ENCODE peak calls at places on chromosomes 11 and 22, in seven cellular contexts. Z, F, J, P, U, W and K are unnamed samples.

GRCh38 chr11:77101043-77101537 is 1.6 kb upstream of the OMP start:
- DNase-seq in Z (peak), F (no peak), J (no peak), P (no peak), U (no peak), W (no peak), K (no peak)

GRCh38 chr11:3939651-3940190 is 84.3 kb downstream of the STIM1 start:
- DNase-seq in Z (no peak), F (no peak), J (no peak), P (no peak), U (no peak), W (no peak), K (no peak)

GRCh38 chr11:43951231-43951630 is 8.8 kb downstream of the C11orf96 start:
- DNase-seq in Z (no peak), F (no peak), J (no peak), P (no peak), U (no peak), W (no peak), K (no peak)

GRCh38 chr11:106986261-106986660 is 32.0 kb downstream of the GUCY1A2 start:
- DNase-seq in Z (no peak), F (no peak), J (no peak), P (peak), U (no peak), W (no peak), K (no peak)

GRCh38 chr11:87878373-87878779 is 296.9 kb downstream of the RAB38 start:
- DNase-seq in Z (peak), F (peak), J (peak), P (no peak), U (no peak), W (no peak), K (peak)

GRCh38 chr22:19174106-19175025 is 4.2 kb downstream of the SLC25A1 start:
- DNase-seq in Z (no peak), F (peak), J (no peak), P (no peak), U (no peak), W (no peak), K (peak)

GRCh38 chr22:49425356-49425755 is 402.3 kb downstream of the BRD1 start:
- DNase-seq in Z (no peak), F (no peak), J (no peak), P (no peak), U (no peak), W (no peak), K (no peak)

GRCh38 chr22:24583221-24583971 is 9.5 kb downstream of the LRRC75B start:
- DNase-seq in Z (no peak), F (no peak), J (no peak), P (no peak), U (no peak), W (peak), K (peak)

GRCh38 chr11:102279641-102280170 is 37.6 kb upstream of the BIRC3 start:
- DNase-seq in Z (peak), F (no peak), J (peak), P (peak), U (peak), W (no peak), K (no peak)

GRCh38 chr11:17639091-17639490 is 80.3 kb upstream of the MYOD1 start:
- DNase-seq in Z (no peak), F (no peak), J (no peak), P (no peak), U (no peak), W (no peak), K (no peak)

GRCh38 chr22:24200616-24201212 is 19.4 kb downstream of the SUSD2 start:
- DNase-seq in Z (peak), F (no peak), J (no peak), P (no peak), U (no peak), W (no peak), K (no peak)

GRCh38 chr11:111530091-111530490 is 10.4 kb upstream of the LAYN start:
- DNase-seq in Z (no peak), F (no peak), J (no peak), P (no peak), U (no peak), W (no peak), K (no peak)

GRCh38 chr11:44229003-44229570 is 80.9 kb downstream of the ALX4 start:
- DNase-seq in Z (no peak), F (no peak), J (no peak), P (no peak), U (peak), W (no peak), K (no peak)

GRCh38 chr11:117676501-117676900 is 120.5 kb downstream of the DSCAML1 start:
- DNase-seq in Z (no peak), F (no peak), J (no peak), P (no peak), U (no peak), W (no peak), K (no peak)

GRCh38 chr11:67349927-67350465 is 3.4 kb downstream of the POLD4 start:
- DNase-seq in Z (no peak), F (no peak), J (no peak), P (no peak), U (no peak), W (no peak), K (no peak)

GRCh38 chr11:88318017-88318416 is 19.5 kb downstream of the CTSC start:
- DNase-seq in Z (no peak), F (no peak), J (no peak), P (no peak), U (no peak), W (no peak), K (no peak)

GRCh38 chr11:27625347-27625912 is 74.8 kb downstream of the BDNF start:
- DNase-seq in Z (no peak), F (no peak), J (no peak), P (no peak), U (no peak), W (no peak), K (no peak)

GRCh38 chr11:131909426-131910200 is 539.2 kb downstream of the NTM start:
- DNase-seq in Z (no peak), F (no peak), J (no peak), P (no peak), U (no peak), W (no peak), K (no peak)

GRCh38 chr11:128565881-128566280 is 21.5 kb downstream of the ETS1 start:
- DNase-seq in Z (no peak), F (no peak), J (no peak), P (no peak), U (no peak), W (no peak), K (peak)

GRCh38 chr11:10784229-10785145 is 24.2 kb downstream of the EIF4G2 start:
- DNase-seq in Z (no peak), F (no peak), J (no peak), P (no peak), U (no peak), W (no peak), K (no peak)

GRCh38 chr11:65170058-65170534 is at the start of gene SPDYC:
- DNase-seq in Z (no peak), F (no peak), J (no peak), P (no peak), U (no peak), W (no peak), K (no peak)

GRCh38 chr11:75223954-75224643 is 16.5 kb upstream of the TPBGL start:
- DNase-seq in Z (peak), F (no peak), J (no peak), P (no peak), U (no peak), W (no peak), K (no peak)

GRCh38 chr11:10528121-10528520 is 12.9 kb downstream of the RNF141 start:
- DNase-seq in Z (no peak), F (no peak), J (no peak), P (no peak), U (no peak), W (no peak), K (no peak)

GRCh38 chr11:67060111-67060522 is 3.5 kb downstream of the RHOD start:
- DNase-seq in Z (peak), F (peak), J (no peak), P (no peak), U (no peak), W (no peak), K (no peak)

GRCh38 chr11:2825886-2826678 is 59.5 kb downstream of the CDKN1C start:
- DNase-seq in Z (no peak), F (no peak), J (peak), P (peak), U (peak), W (peak), K (peak)

GRCh38 chr11:108221981-108222685 is at the start of gene NPAT:
- DNase-seq in Z (no peak), F (no peak), J (no peak), P (no peak), U (no peak), W (no peak), K (no peak)

GRCh38 chr22:35921777-35922176 is 106.8 kb downstream of the RBFOX2 start:
- DNase-seq in Z (peak), F (no peak), J (peak), P (peak), U (peak), W (peak), K (peak)

GRCh38 chr11:20671856-20672546 is 2.6 kb downstream of the NELL1 start:
- DNase-seq in Z (peak), F (no peak), J (no peak), P (no peak), U (no peak), W (no peak), K (no peak)

GRCh38 chr11:84163115-84163514 is 876.9 kb upstream of the CCDC90B start:
- DNase-seq in Z (no peak), F (no peak), J (no peak), P (no peak), U (no peak), W (no peak), K (no peak)

GRCh38 chr11:19642759-19643158 is 69.9 kb upstream of the NAV2 start:
- DNase-seq in Z (no peak), F (no peak), J (no peak), P (no peak), U (no peak), W (no peak), K (no peak)

GRCh38 chr22:19902245-19902699 is 39.3 kb upstream of the COMT start:
- DNase-seq in Z (no peak), F (no peak), J (no peak), P (no peak), U (no peak), W (no peak), K (no peak)

GRCh38 chr22:21106000-21106399 is 60.3 kb downstream of the LRRC74B start:
- DNase-seq in Z (no peak), F (no peak), J (no peak), P (no peak), U (no peak), W (no peak), K (no peak)

GRCh38 chr11:124717421-124717785 is 22.3 kb upstream of the NRGN start:
- DNase-seq in Z (no peak), F (no peak), J (no peak), P (no peak), U (no peak), W (no peak), K (no peak)

DNA sequence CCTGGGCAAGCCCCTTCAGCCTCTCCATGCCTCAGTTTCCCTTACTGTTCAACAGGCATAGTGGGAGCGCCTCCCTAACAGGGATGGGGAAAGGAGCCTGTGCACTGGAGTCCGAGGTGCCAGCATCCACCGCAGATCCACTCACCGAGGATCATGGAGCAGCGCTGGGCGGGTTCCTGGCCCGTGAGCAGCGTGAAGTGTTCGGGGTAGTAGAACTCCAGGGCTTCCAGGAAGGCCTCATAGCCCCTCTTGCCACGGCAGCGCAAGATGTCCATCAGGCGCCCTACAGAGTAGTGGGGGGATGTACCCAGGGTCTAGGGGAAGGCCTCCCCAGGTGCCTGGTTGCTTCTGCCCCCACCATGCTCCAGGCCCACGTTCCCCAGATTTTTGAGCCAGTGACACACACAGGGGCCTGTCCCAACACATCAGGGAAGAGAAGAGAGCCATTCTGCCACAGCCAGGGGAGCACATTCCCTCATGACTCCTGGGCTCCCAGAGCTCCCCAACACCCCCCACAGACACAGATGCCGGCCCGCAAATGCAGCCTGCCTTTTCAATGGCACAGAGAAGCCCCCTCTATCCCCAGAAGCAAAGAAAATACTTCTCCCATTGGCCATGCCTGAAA is 1.3 kb downstream of the CARD10 start:
- DNase-seq in Z (no peak), F (peak), J (no peak), P (no peak), U (no peak), W (no peak), K (no peak)
- H3K4me3 ChIP-seq in Z (peak), F (peak), J (no peak), P (no peak), U (peak), W (no peak), K (no peak)

GRCh38 chr11:47347134-47347533 is 5.4 kb downstream of the MYBPC3 start:
- DNase-seq in Z (no peak), F (no peak), J (no peak), P (no peak), U (no peak), W (no peak), K (no peak)

GRCh38 chr11:47349521-47350095 is 2.9 kb downstream of the MYBPC3 start:
- DNase-seq in Z (no peak), F (no peak), J (no peak), P (no peak), U (no peak), W (no peak), K (no peak)

GRCh38 chr11:47350315-47350714 is 2.2 kb downstream of the MYBPC3 start:
- DNase-seq in Z (no peak), F (no peak), J (no peak), P (no peak), U (no peak), W (no peak), K (no peak)

GRCh38 chr11:47348131-47348802 is 4.2 kb downstream of the MYBPC3 start:
- DNase-seq in Z (no peak), F (no peak), J (no peak), P (no peak), U (no peak), W (no peak), K (no peak)

DNA sequence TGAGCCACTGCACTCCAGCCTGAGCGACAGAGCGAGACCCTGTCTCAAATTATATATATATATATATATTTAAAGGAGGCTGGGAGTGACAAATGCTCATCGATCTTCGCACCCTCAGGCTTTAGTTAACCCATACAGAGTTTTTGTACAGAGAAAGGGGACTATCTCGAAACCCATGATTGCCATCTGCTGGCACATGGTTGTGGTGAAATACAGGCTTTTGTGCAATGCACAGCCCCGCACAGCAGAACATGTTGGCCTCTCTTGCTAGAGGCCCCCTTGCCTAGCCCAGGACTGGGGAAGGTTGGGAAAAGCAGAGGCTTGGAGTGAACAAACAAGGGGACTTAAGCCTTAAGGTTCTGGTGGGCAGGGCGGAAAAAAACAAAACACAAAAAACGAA is 3.6 kb downstream of the MYBPC3 start:
- DNase-seq in Z (peak), F (no peak), J (no peak), P (no peak), U (no peak), W (no peak), K (no peak)
- TF ChIP-seq CTCF in Z (peak), F (no peak), J (no peak), P (no peak), U (no peak), W (no peak), K (no peak)

DNA sequence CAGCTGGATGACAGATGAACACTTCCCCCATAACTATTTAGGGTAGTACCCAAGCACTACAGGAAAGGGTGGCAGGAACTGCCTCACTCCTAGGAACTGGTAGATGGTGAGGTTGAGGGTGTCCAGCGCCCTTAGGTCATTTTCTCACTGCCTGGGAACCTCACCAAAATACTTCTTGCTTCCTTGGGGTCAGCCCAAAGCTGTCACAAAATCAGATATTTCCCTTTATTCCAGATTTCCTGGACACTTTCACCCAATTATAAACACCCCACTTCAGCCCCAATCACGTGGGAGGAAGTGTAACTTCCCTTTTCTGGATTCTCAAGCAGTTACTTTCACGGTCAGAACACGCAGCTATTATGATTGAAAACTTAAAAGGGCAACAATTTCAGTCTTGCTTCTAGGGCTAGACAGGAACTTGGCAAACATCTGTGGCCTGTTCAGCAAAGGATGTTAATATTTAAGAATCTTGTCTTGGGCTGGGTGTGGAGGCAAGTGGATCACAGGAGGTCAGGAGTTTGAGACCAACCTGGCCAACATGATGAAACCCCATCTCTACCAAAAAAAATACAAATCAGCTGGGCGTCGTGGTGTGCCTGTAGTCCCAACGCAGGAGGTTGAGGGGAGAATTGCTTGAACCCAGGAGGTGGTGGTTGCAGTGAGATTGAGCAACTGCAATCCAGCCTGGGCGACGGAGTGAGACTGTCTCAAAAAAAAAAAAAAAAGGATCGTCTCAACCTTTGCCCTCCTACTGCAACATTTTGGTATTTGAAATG is 4.0 kb downstream of the FTH1 start:
- DNase-seq in Z (peak), F (peak), J (peak), P (no peak), U (no peak), W (no peak), K (peak)
- TF ChIP-seq POLR2A in Z (peak), F (peak), J (no peak), P (no peak), U (no peak), W (peak), K (no peak)

GRCh38 chr22:29883045-29883830 is at the start of gene MTMR3:
- DNase-seq in Z (peak), F (peak), J (peak), P (peak), U (peak), W (peak), K (peak)

GRCh38 chr22:29883831-29884139 is 811 bp downstream of the MTMR3 start:
- DNase-seq in Z (no peak), F (no peak), J (no peak), P (no peak), U (no peak), W (no peak), K (no peak)

GRCh38 chr22:29885610-29886009 is 2.6 kb downstream of the MTMR3 start:
- DNase-seq in Z (no peak), F (no peak), J (no peak), P (no peak), U (no peak), W (no peak), K (no peak)

GRCh38 chr22:29879738-29880137 is 3.2 kb upstream of the MTMR3 start:
- DNase-seq in Z (peak), F (no peak), J (no peak), P (no peak), U (no peak), W (no peak), K (no peak)

DNA sequence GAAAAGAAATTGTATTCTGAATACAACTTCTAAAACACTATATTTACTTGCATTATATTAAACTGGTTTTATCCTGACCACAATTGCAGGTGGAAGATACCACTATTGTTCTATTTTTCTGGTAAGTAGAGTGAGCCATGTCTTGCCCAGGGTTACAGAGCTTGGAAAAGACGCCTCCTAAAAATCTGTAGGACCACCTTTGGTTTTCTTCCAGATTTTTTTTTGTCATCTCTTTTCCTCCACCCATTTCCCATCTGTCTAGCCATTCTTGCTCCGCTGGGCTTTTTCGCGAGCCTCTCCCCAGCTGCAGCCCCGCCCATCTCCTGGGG is 294 bp upstream of the MTMR3 start:
- DNase-seq in Z (no peak), F (no peak), J (no peak), P (no peak), U (no peak), W (no peak), K (no peak)
- H3K4me3 ChIP-seq in Z (peak), F (no peak), J (peak), P (no peak), U (peak), W (peak), K (peak)

DNA sequence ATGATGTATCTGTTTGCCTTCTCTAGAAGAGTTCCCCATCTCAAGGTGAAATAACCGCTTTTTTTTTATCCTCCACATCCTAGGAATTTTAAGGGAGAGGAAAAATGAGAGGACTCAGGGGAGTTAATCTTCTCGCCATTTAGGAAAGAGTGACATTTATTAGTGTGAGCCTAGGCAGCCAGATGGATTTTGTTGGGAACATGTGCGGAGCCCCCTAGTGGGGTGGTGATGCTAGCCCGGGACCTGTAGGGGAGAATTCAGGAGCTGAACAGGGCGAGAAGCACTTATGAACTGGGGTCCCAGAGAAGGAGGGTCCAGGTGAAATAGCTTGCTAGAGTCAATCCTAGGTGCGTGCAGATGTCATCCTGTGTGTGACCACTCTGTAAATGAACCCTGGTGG is 10.7 kb downstream of the IL17RA start:
- DNase-seq in Z (no peak), F (no peak), J (no peak), P (no peak), U (no peak), W (no peak), K (no peak)
- TF ChIP-seq CTCF in Z (no peak), F (no peak), J (peak), P (no peak), U (no peak), W (no peak), K (no peak)

GRCh38 chr11:119380816-119381185 is 689 bp downstream of the USP2 start:
- DNase-seq in Z (no peak), F (no peak), J (peak), P (peak), U (no peak), W (no peak), K (no peak)

GRCh38 chr11:119378851-119379465 is 2.5 kb downstream of the USP2 start:
- DNase-seq in Z (no peak), F (no peak), J (peak), P (no peak), U (no peak), W (no peak), K (no peak)

GRCh38 chr11:119380160-119380815 is 1.2 kb downstream of the USP2 start:
- DNase-seq in Z (no peak), F (no peak), J (peak), P (peak), U (no peak), W (peak), K (no peak)

GRCh38 chr11:119382101-119382500 is 611 bp upstream of the USP2 start:
- DNase-seq in Z (no peak), F (no peak), J (no peak), P (peak), U (no peak), W (no peak), K (no peak)

GRCh38 chr11:119381186-119381988 is at the start of gene USP2:
- DNase-seq in Z (peak), F (peak), J (peak), P (peak), U (peak), W (peak), K (peak)
- TF ChIP-seq POLR2A in Z (no peak), F (peak), J (peak), P (no peak), U (peak), W (peak), K (peak)

GRCh38 chr22:27913162-27913741 is 5.8 kb downstream of the PITPNB start:
- DNase-seq in Z (no peak), F (no peak), J (no peak), P (no peak), U (no peak), W (no peak), K (no peak)
- H3K4me3 ChIP-seq in Z (no peak), F (no peak), J (no peak), P (no peak), U (no peak), W (no peak), K (no peak)